ENCODE peak calls at places on chromosomes 2 and 18, in four cellular contexts. Z is heart right ventricle, D is lower lobe of right lung, M is A549. H is an unnamed sample.

GRCh38 chr2:48694143-48694542 is 61.4 kb downstream of the LHCGR start:
- DNase-seq in Z (no peak), D (no peak), M (no peak), H (no peak)

GRCh38 chr2:96832751-96833507 is 10.9 kb downstream of the ANKRD23 start:
- DNase-seq in Z (peak; percentile 67), D (peak; percentile 79), M (peak; percentile 54), H (no peak)

GRCh38 chr2:47230418-47230817 is 75.3 kb upstream of the STPG4 start:
- DNase-seq in Z (peak; percentile 61), D (no peak), M (no peak), H (no peak)

GRCh38 chr2:209547726-209548125 is 123.9 kb downstream of the MAP2 start:
- DNase-seq in Z (no peak), D (no peak), M (no peak), H (no peak)

GRCh38 chr2:11073251-11073650 is 82.0 kb upstream of the SLC66A3 start:
- DNase-seq in Z (no peak), D (no peak), M (no peak), H (no peak)

GRCh38 chr2:214051585-214051984 is 359.3 kb upstream of the VWC2L start:
- DNase-seq in Z (no peak), D (no peak), M (no peak), H (no peak)

GRCh38 chr2:130845507-130846085 is 8.9 kb downstream of the ARHGEF4 start:
- DNase-seq in Z (no peak), D (no peak), M (no peak), H (no peak)

GRCh38 chr2:199596549-199596948 is 138.8 kb upstream of the SATB2 start:
- DNase-seq in Z (no peak), D (no peak), M (peak; percentile 6), H (no peak)

GRCh38 chr2:214830794-214831346 is 21.4 kb upstream of the BARD1 start:
- DNase-seq in Z (no peak), D (no peak), M (no peak), H (no peak)

GRCh38 chr2:236550298-236550697 is 19.3 kb upstream of the ACKR3 start:
- DNase-seq in Z (no peak), D (no peak), M (no peak), H (no peak)

GRCh38 chr2:236548179-236548918 is 21.3 kb upstream of the ACKR3 start:
- DNase-seq in Z (no peak), D (no peak), M (no peak), H (no peak)

GRCh38 chr2:236547725-236548124 is 21.9 kb upstream of the ACKR3 start:
- DNase-seq in Z (no peak), D (no peak), M (no peak), H (no peak)

GRCh38 chr2:236550701-236551465 is 18.7 kb upstream of the ACKR3 start:
- DNase-seq in Z (no peak), D (no peak), M (no peak), H (no peak)

GRCh38 chr2:236549165-236549564 is 20.5 kb upstream of the ACKR3 start:
- DNase-seq in Z (no peak), D (no peak), M (no peak), H (no peak)
- TF ChIP-seq CTCF in Z (no peak), D (no peak), M (no peak), H (no peak)

DNA sequence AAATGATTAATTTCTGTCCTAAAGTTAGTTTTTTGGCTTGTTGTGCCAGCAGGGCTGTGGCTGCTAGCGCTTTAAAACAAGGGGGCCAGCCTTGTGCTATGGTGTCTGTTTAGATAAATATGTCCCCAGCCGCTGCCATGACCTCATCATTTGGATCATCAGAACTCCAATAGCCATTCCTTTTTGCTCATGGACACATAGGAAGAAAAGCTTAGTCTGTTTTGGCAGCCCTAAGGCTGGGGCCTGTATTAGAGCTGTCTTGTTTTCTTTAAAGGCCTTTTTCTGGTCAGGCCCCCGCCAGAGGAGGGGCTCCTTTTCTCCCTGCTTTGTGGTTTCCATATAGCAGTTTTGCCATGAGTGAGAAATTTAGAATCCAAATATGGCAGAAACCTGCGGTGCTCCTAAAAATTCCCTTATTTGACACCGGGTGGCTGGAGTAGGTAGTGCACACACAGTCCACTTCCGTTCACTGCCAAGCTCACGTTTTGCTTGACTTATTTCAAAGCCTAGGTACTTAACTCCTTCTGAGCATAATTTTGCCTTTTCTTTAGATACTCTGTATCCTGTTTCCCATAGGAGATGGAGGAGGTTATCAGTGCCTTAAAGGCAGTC is 60.4 kb upstream of the SLC35G4 start:
- DNase-seq in Z (no peak), D (no peak), M (no peak), H (no peak)
- TF ChIP-seq CTCF in Z (no peak), D (no peak), M (no peak), H (no peak)

GRCh38 chr18:77632738-77633137 is 383.1 kb downstream of the GALR1 start:
- DNase-seq in Z (no peak), D (no peak), M (no peak), H (no peak)
- TF ChIP-seq CTCF in Z (no peak), D (no peak), M (no peak), H (no peak)

DNA sequence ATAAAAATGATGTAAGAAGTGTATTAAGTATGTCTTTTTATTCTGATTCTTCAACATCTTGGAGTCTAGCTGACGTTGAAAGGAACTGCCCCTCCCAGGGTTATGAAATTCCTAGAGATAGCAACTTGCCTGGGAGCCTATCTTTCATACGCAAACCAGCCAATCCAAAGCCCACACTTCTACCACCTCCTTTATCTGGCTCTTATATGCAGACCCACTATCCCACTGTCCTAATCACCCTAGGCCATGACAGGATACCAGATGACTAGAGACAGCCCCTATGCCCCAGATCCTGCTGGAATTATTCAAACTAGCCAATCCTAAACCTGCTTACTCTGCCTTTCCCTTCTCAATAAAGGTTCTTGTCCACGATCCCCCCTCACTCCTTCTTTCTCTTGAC is 11.8 kb upstream of the CDC42EP3 start:
- DNase-seq in Z (no peak), D (no peak), M (no peak), H (no peak)
- TF ChIP-seq CTCF in Z (no peak), D (no peak), M (no peak), H (no peak)

GRCh38 chr2:138090330-138090729 is 126.1 kb downstream of the HNMT start:
- DNase-seq in Z (no peak), D (no peak), M (no peak), H (no peak)
- TF ChIP-seq CTCF in Z (peak; percentile 52), D (peak; percentile 61), M (peak; percentile 26), H (peak; percentile 69)

DNA sequence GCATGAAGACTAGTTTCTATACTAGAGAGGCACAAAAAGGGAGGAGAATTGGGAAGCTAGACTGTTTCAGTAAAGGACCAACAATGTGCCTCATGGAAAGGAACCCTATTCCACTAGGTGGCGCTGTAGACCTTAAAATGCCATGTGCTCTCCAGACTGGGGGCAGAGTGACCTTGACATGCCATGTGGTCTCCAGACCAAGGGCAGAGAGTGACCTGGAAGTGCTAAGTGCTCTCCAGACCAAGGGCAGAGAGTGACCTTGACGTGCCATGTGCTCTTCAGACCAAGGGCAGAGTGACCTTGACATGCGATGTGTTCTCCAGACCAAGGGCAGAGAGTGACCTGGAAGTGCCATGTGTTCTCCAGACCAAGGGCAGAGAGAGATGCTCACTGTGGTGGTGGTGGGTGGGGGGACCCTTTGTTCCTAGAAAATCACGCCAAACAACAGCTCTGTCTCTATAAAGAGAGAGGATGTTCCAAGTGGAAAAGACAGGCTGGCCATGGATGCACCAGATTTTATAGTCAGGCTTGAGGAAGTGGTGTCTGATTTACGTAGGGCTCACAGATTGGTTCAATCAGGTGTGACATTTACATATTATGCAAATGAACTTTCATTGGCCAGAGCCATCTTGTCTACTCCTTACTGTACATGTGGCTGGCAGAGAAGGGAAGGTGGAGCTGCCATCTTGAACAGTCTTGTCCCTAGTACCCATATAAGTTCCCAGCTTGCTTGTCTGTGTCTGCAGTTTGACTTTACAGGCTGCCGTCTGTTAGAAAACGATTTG is 344.0 kb upstream of the DDX18 start:
- DNase-seq in Z (peak; percentile 6), D (no peak), M (no peak), H (no peak)
- TF ChIP-seq CTCF in Z (peak; percentile 57), D (peak; percentile 46), M (peak; percentile 9), H (peak; percentile 55)

GRCh38 chr2:27050281-27050995 is 1.0 kb upstream of the AGBL5 start:
- DNase-seq in Z (peak; percentile 95), D (peak; percentile 85), M (peak; percentile 95), H (peak; percentile 86)
- TF ChIP-seq CTCF in Z (peak; percentile 59), D (peak; percentile 50), M (no peak), H (no peak)